ENCODE peak calls at places on chromosomes 2 and 18, in four cellular contexts. I is endothelial cell of umbilical vein, A is upper lobe of left lung, E is fibroblast of lung. T is an unnamed sample. For H3K27me3, the result is how much of the 10 kb centered on the place peaks cover.

GRCh38 chr2:63058149-63058741 is 7.6 kb downstream of the OTX1 start:
- DNase-seq in E (peak), I (peak), A (no peak), T (no peak)

GRCh38 chr2:41930807-41931566 is 116.8 kb upstream of the PKDCC start:
- DNase-seq in A (no peak), E (peak), I (no peak), T (peak)

GRCh38 chr2:121955313-121956211 is 200.1 kb downstream of the TSN start:
- DNase-seq in I (no peak), A (no peak), E (no peak), T (no peak)

GRCh38 chr2:151251012-151251411 is 10.7 kb downstream of the RBM43 start:
- DNase-seq in I (no peak), E (peak), A (no peak), T (peak)

GRCh38 chr2:76870581-76870980 is 651.6 kb downstream of the LRRTM4 start:
- DNase-seq in A (no peak), E (peak), I (peak), T (no peak)

GRCh38 chr2:23385351-23385747 is 370 bp downstream of the KLHL29 start:
- DNase-seq in E (peak), A (peak), I (peak), T (no peak)

GRCh38 chr2:203928849-203929248 is 7.7 kb upstream of the ICOS start:
- DNase-seq in A (no peak), I (peak), E (peak), T (no peak)

GRCh38 chr2:120289221-120289906 is 36.7 kb downstream of the RALB start:
- DNase-seq in A (no peak), E (no peak), I (no peak), T (no peak)

GRCh38 chr2:17615728-17616351 is 75.3 kb downstream of the VSNL1 start:
- DNase-seq in I (no peak), E (peak), A (no peak), T (peak)

GRCh38 chr2:240718896-240719490 is 27.3 kb downstream of the AQP12A start:
- DNase-seq in E (no peak), A (peak), I (no peak), T (no peak)
- H3K27me3 ChIP-seq in E (under half), A (under half), I (under half), T (under half)

DNA sequence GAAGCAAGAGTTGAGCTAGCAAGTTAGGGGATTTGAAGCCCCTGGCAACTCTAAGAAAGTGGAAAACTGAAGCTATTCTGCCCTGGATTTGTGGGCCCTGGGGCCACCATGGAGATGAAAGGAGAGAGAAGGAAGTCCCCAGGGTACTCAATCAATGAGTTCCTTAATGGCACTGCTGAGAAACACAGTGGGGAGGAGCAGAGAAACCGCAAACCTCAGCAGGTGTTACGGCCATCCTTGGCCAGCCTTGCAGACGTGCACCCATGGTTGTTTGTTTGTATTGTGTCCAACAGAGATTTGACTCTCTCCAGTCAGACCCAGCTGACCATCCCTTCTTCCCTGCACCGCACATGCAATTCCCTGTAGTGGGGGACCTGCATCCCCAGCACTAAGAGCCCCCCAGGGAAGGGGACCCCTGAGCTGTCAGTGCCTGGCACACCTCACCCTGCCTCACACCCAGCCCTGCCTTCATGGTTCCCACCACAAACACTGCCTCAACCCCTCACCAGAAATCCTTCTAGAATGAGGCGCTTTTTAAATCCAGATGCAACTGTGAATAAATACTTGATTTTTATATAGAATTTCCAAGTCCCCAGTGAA is 255.3 kb downstream of the SH3BP4 start:
- DNase-seq in A (no peak), E (no peak), I (no peak), T (no peak)
- H3K27me3 ChIP-seq in A (under half), E (under half), I (under half), T (under half)

GRCh38 chr2:219488844-219489194 is 9.9 kb upstream of the GMPPA start:
- DNase-seq in A (no peak), I (no peak), E (no peak), T (no peak)

GRCh38 chr2:219490600-219491130 is 8.0 kb upstream of the GMPPA start:
- DNase-seq in E (no peak), A (no peak), I (no peak), T (no peak)

GRCh38 chr2:219491278-219491967 is 7.3 kb upstream of the GMPPA start:
- DNase-seq in I (no peak), A (no peak), E (no peak), T (no peak)

GRCh38 chr2:219489315-219489714 is 9.4 kb upstream of the GMPPA start:
- DNase-seq in A (peak), I (no peak), E (no peak), T (no peak)

DNA sequence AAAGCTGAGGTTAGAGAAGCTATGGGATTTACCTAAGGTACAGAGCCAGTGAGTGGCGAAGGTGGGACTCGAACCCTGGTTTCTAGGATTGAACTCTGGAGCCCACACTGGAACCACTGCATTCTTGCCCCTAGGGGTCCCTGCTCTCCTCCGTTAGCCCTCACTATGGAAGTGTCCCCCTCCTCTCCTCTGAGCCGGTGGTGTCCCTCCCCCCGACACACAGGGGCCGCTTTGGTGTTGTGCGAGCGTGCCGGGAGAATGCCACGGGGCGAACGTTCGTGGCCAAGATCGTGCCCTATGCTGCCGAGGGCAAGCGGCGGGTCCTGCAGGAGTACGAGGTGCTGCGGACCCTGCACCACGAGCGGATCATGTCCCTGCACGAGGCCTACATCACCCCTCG is 8.5 kb upstream of the GMPPA start:
- DNase-seq in E (no peak), I (no peak), A (no peak), T (no peak)
- H3K27me3 ChIP-seq in E (under half), I (under half), A (under half), T (under half)

GRCh38 chr18:57447154-57447621 is 12.0 kb downstream of the ONECUT2 start:
- DNase-seq in A (peak), I (peak), E (peak), T (no peak)
- H3K27me3 ChIP-seq in A (under half), I (under half), E (under half), T (under half)

GRCh38 chr2:222448806-222449205 is 24.5 kb downstream of the SGPP2 start:
- DNase-seq in A (no peak), I (no peak), E (peak), T (peak)

GRCh38 chr2:222450021-222450420 is 25.7 kb downstream of the SGPP2 start:
- DNase-seq in I (no peak), A (no peak), E (no peak), T (no peak)

GRCh38 chr2:222451270-222451674 is 26.9 kb downstream of the SGPP2 start:
- DNase-seq in A (no peak), E (peak), I (no peak), T (no peak)

GRCh38 chr2:222456479-222457077 is 32.2 kb downstream of the SGPP2 start:
- DNase-seq in E (no peak), I (no peak), A (no peak), T (no peak)

GRCh38 chr2:222452422-222452950 is 28.1 kb downstream of the SGPP2 start:
- DNase-seq in A (no peak), I (no peak), E (no peak), T (no peak)
- H3K27me3 ChIP-seq in A (under half), I (under half), E (under half), T (under half)

GRCh38 chr18:50104421-50104820 is 90.5 kb downstream of the MYO5B start:
- DNase-seq in I (no peak), E (no peak), A (no peak), T (no peak)
- H3K27me3 ChIP-seq in I (under half), E (under half), A (under half), T (under half)

T was measured in BJ.